ENCODE peak calls at places on chromosomes 7 and 10, in seven cellular contexts. X is brain microvascular endothelial cell, C is upper lobe of left lung, Q is heart left ventricle, K is fibroblast of the aortic adventitia, V is WERI-Rb-1, O is HCT116. N is an unnamed sample.

GRCh38 chr10:101028446-101029244 is 2.3 kb downstream of the PDZD7 start:
- DNase-seq in V (no peak), X (no peak), Q (no peak), O (no peak), C (no peak), K (no peak), N (no peak)

GRCh38 chr10:74825371-74826141 is 844 bp upstream of the KAT6B start:
- DNase-seq in K (no peak), V (peak), X (no peak), C (peak), O (no peak), Q (peak), N (no peak)

GRCh38 chr10:130013263-130013937 is 49.3 kb upstream of the EBF3 start:
- DNase-seq in Q (no peak), V (no peak), O (no peak), C (no peak), K (peak), X (no peak), N (no peak)

GRCh38 chr10:21493841-21494220 is 31.7 kb downstream of the SKIDA1 start:
- DNase-seq in C (no peak), X (no peak), Q (no peak), V (no peak), O (no peak), K (no peak), N (no peak)

GRCh38 chr7:158001621-158002320 is 585.9 kb downstream of the PTPRN2 start:
- DNase-seq in C (peak), K (no peak), Q (no peak), O (no peak), X (no peak), V (no peak), N (no peak)

GRCh38 chr7:5491251-5492044 is 67.8 kb upstream of the TNRC18 start:
- DNase-seq in C (peak), X (no peak), Q (no peak), K (no peak), O (no peak), V (peak), N (no peak)

GRCh38 chr7:19060870-19061269 is 56.6 kb downstream of the TWIST1 start:
- DNase-seq in O (no peak), X (no peak), K (peak), C (no peak), V (no peak), Q (no peak), N (no peak)

GRCh38 chr10:57288754-57289153 is 927.7 kb upstream of the ZWINT start:
- DNase-seq in X (no peak), O (no peak), C (no peak), K (no peak), Q (no peak), V (no peak), N (no peak)

GRCh38 chr10:52436664-52437063 is 122.6 kb downstream of the DKK1 start:
- DNase-seq in C (no peak), V (no peak), O (no peak), Q (no peak), K (peak), X (no peak), N (no peak)

GRCh38 chr7:66371096-66371824 is 166.1 kb downstream of the TPST1 start:
- DNase-seq in K (no peak), V (no peak), O (no peak), Q (no peak), X (no peak), C (no peak), N (no peak)

GRCh38 chr7:70183278-70183677 is 585.0 kb downstream of the AUTS2 start:
- DNase-seq in K (no peak), X (no peak), C (no peak), V (no peak), Q (no peak), O (no peak), N (peak)

GRCh38 chr7:131008840-131009651 is 275.0 kb upstream of the KLF14 start:
- DNase-seq in Q (no peak), O (no peak), X (no peak), K (peak), C (no peak), V (no peak), N (no peak)

GRCh38 chr10:615583-616152 is 73.8 kb downstream of the DIP2C start:
- DNase-seq in Q (no peak), C (no peak), V (no peak), X (peak), K (peak), O (no peak), N (no peak)

GRCh38 chr7:112118581-112119566 is 87.3 kb downstream of the DOCK4 start:
- DNase-seq in V (no peak), O (no peak), Q (no peak), C (no peak), X (no peak), K (no peak), N (no peak)

GRCh38 chr7:25295404-25295803 is 67.1 kb upstream of the NPVF start:
- DNase-seq in X (no peak), K (no peak), O (no peak), Q (no peak), V (no peak), C (no peak), N (no peak)

GRCh38 chr7:116241296-116241695 is 31.0 kb downstream of the TES start:
- DNase-seq in K (no peak), Q (no peak), C (no peak), V (no peak), O (no peak), X (no peak), N (no peak)

GRCh38 chr7:91140982-91141381 is 123.3 kb upstream of the FZD1 start:
- DNase-seq in C (no peak), O (no peak), K (no peak), X (no peak), V (no peak), Q (no peak), N (no peak)

GRCh38 chr7:38318803-38319416 is 45.5 kb upstream of the TARP start:
- DNase-seq in Q (no peak), O (peak), C (no peak), V (peak), K (peak), X (peak), N (no peak)

GRCh38 chr7:132066776-132067175 is 509.5 kb downstream of the PLXNA4 start:
- DNase-seq in K (peak), C (peak), X (peak), O (no peak), V (no peak), Q (peak), N (no peak)

GRCh38 chr7:158282461-158283001 is 305.1 kb downstream of the PTPRN2 start:
- DNase-seq in X (no peak), C (peak), O (no peak), K (no peak), V (no peak), Q (no peak), N (no peak)

GRCh38 chr7:95473276-95473985 is 12.3 kb upstream of the ASB4 start:
- DNase-seq in Q (no peak), O (no peak), K (no peak), V (peak), X (no peak), C (no peak), N (no peak)

GRCh38 chr7:73721237-73721848 is 1.9 kb upstream of the STX1A start:
- DNase-seq in X (no peak), O (no peak), K (no peak), Q (peak), C (no peak), V (no peak), N (peak)

GRCh38 chr10:10545771-10546170 is 471.9 kb upstream of the CELF2 start:
- DNase-seq in O (no peak), Q (no peak), V (no peak), K (no peak), C (no peak), X (no peak), N (no peak)

GRCh38 chr10:85612378-85612775 is 754.2 kb downstream of the GRID1 start:
- DNase-seq in X (no peak), Q (no peak), O (no peak), K (no peak), C (no peak), V (no peak), N (no peak)

GRCh38 chr10:85613391-85613790 is 753.2 kb downstream of the GRID1 start:
- DNase-seq in K (no peak), C (peak), X (no peak), Q (no peak), O (no peak), V (no peak), N (no peak)

GRCh38 chr10:85611093-85611740 is 755.4 kb downstream of the GRID1 start:
- DNase-seq in K (no peak), O (no peak), Q (no peak), X (no peak), V (no peak), C (no peak), N (no peak)

GRCh38 chr10:85611746-85612377 is 754.7 kb downstream of the GRID1 start:
- DNase-seq in O (no peak), V (no peak), K (no peak), X (no peak), Q (no peak), C (no peak), N (no peak)

GRCh38 chr10:85612833-85613232 is 753.8 kb downstream of the GRID1 start:
- DNase-seq in V (no peak), X (no peak), C (no peak), Q (no peak), O (peak), K (no peak), N (no peak)
- TF ChIP-seq CTCF in V (peak), X (no peak), C (no peak), Q (no peak), O (peak), K (no peak), N (no peak)

DNA sequence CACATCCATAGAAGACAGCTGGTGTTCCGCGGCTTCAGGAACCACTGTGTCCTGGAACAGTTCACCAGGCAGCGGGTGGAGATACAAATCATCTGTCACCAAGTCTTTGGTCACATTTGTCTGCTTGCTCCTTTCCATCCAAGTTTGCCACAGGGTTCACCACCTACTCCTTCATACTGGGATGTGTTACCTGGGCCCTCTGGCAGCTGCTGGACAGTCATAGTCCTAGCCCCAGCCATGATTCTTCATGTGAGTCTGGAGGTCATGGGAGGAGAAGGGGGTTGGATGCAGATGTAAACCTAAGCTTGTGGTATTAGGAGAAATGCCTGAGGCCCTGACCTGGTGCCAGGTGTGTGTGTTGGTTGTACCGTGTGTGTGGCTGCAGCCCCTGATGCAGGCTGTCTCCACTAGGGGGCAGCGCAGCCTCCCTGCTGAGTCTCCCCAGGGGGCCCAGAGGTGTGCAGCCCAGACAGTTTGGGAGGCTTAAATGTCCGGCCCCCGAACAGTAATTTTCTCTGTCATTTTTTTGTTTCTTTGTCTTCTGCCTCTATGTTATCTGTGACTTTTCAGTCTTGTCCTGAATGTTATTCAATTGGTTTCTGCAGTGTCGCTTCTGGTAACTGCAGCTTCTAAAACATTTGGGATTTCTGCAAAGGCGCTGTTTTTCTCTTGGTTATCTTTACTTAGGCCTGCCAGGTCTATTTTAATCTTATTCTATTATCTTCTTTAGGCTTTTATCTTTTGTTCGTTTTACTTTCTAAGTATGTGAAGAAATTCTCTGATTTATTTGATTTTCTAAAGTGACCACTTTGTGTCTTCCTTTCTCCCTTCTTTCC is 14.8 kb downstream of the NPS start:
- DNase-seq in X (no peak), C (peak), V (peak), Q (no peak), K (no peak), O (peak), N (peak)
- TF ChIP-seq CTCF in X (peak), C (peak), V (peak), Q (peak), K (peak), O (peak), N (peak)

GRCh38 chr10:3484306-3485187 is 300.5 kb downstream of the KLF6 start:
- DNase-seq in Q (no peak), X (peak), V (no peak), K (no peak), O (no peak), C (no peak), N (no peak)
- TF ChIP-seq CTCF in Q (no peak), X (no peak), V (no peak), K (no peak), O (no peak), C (no peak), N (no peak)

DNA sequence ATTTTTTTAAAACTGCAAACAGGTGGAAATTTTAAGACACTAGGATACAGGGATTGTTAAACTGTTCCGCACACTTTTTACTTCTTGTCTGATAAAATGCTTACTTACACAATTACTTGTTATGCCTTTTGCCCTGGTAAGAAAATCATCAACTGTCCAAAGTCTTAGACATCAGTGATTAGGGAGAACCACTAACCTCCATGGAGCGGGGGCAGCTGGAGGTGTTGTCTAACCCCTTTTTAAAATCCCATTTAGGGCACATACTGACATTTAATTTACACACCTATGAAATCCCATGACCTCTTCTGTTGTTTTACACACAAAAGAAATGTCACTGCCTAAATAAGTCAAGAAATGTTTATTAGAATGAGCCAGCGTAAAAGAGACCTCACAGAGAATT is 65.7 kb downstream of the TRIM24 start:
- DNase-seq in X (no peak), O (no peak), V (no peak), K (no peak), C (no peak), Q (no peak), N (no peak)
- TF ChIP-seq CTCF in X (no peak), O (no peak), V (no peak), K (no peak), C (no peak), Q (no peak), N (no peak)

GRCh38 chr7:16509829-16510228 is 16.8 kb upstream of the LRRC72 start:
- DNase-seq in Q (no peak), X (no peak), O (no peak), V (no peak), C (no peak), K (no peak), N (no peak)
- TF ChIP-seq CTCF in Q (no peak), X (no peak), O (no peak), V (no peak), C (no peak), K (no peak), N (no peak)

GRCh38 chr7:41887446-41887845 is 184.6 kb upstream of the INHBA start:
- DNase-seq in C (no peak), V (no peak), K (peak), X (no peak), Q (no peak), O (no peak), N (no peak)

GRCh38 chr7:41886257-41886905 is 183.5 kb upstream of the INHBA start:
- DNase-seq in K (peak), Q (peak), X (peak), V (no peak), O (no peak), C (no peak), N (no peak)

GRCh38 chr7:41885078-41885477 is 182.2 kb upstream of the INHBA start:
- DNase-seq in C (no peak), X (no peak), K (peak), Q (no peak), V (no peak), O (no peak), N (no peak)

GRCh38 chr7:41885748-41886147 is 182.9 kb upstream of the INHBA start:
- DNase-seq in Q (no peak), K (peak), X (no peak), O (no peak), C (no peak), V (no peak), N (no peak)

GRCh38 chr7:41886906-41887311 is 184.0 kb upstream of the INHBA start:
- DNase-seq in X (peak), Q (no peak), C (no peak), O (no peak), K (peak), V (peak), N (no peak)
- TF ChIP-seq CTCF in X (peak), Q (no peak), C (no peak), O (no peak), K (peak), V (no peak), N (no peak)

DNA sequence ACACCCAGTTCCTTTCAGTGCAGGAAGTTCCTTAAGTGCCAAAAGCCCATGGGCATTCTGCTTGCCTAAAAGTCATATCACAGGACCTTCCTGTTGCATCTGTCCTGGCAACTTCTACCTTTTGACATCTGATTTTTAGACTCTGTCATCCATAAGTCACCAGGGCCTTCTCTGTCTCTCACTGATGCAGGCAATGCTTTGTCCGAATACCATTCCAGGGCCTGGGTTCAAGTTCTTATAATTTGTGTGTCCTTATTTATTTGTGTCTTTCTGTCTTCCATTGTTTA is 27.1 kb upstream of the HIBADH start:
- DNase-seq in X (no peak), V (no peak), K (no peak), C (no peak), O (no peak), Q (no peak), N (no peak)
- TF ChIP-seq CTCF in X (no peak), V (no peak), K (no peak), C (no peak), O (no peak), Q (no peak), N (no peak)

GRCh38 chr10:11701451-11702095 is 40.6 kb upstream of the ECHDC3 start:
- DNase-seq in Q (no peak), K (no peak), V (no peak), O (no peak), C (no peak), X (no peak), N (no peak)

GRCh38 chr10:11699546-11700097 is 42.6 kb upstream of the ECHDC3 start:
- DNase-seq in O (no peak), X (no peak), V (no peak), C (no peak), K (no peak), Q (no peak), N (no peak)

GRCh38 chr10:11700539-11700938 is 41.6 kb upstream of the ECHDC3 start:
- DNase-seq in Q (no peak), C (no peak), V (no peak), X (no peak), K (no peak), O (no peak), N (no peak)

GRCh38 chr10:11698691-11699545 is 43.3 kb upstream of the ECHDC3 start:
- DNase-seq in K (no peak), O (no peak), V (no peak), Q (no peak), X (no peak), C (no peak), N (no peak)

GRCh38 chr10:11697718-11698527 is 44.3 kb upstream of the ECHDC3 start:
- DNase-seq in C (no peak), X (no peak), V (no peak), K (no peak), Q (no peak), O (no peak), N (no peak)
- TF ChIP-seq CTCF in C (no peak), X (no peak), V (no peak), K (no peak), Q (no peak), O (peak), N (no peak)

DNA sequence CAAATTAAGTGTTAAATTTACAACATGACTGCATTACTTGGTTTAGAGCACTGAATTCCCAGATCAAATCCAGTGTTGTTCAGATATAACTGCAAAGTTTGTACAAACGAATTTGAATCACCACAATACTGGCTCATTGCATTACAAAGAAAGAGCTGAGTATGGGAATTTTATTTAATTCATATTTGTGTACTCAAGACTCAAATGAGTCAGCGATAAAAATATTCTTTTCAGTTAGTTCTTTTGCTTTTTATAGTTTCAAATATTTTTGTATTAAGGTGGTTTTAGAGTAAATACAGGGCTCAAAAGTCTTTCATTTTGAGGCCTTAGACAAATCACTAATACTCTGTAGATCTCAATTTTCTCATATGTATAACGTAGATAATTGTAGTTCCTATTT is 68.6 kb upstream of the LRGUK start:
- DNase-seq in X (no peak), V (no peak), Q (no peak), K (no peak), C (no peak), O (no peak), N (no peak)
- TF ChIP-seq CTCF in X (no peak), V (no peak), Q (no peak), K (no peak), C (no peak), O (no peak), N (no peak)

N was measured in pancreas.